ENCODE peak calls at places on chromosome 2, in four cellular contexts. I is HEK293T, E is WTC11, S is HepG2. N is an unnamed sample.

GRCh38 chr2:230998882-230999281 is 3.0 kb downstream of the SPATA3 start:
- DNase-seq in I (no peak), E (no peak), S (no peak), N (no peak)

GRCh38 chr2:122478108-122478507 is 722.7 kb downstream of the TSN start:
- DNase-seq in I (no peak), E (no peak), S (no peak), N (no peak)

GRCh38 chr2:147980940-147981339 is 39.6 kb downstream of the ORC4 start:
- DNase-seq in I (no peak), E (no peak), S (no peak), N (no peak)

GRCh38 chr2:96097951-96098823 is 18.2 kb downstream of the ADRA2B start:
- DNase-seq in I (no peak), E (peak), S (no peak), N (no peak)

GRCh38 chr2:170816499-170817246 is at the start of gene GAD1:
- DNase-seq in I (peak), E (peak), S (peak), N (peak)

GRCh38 chr2:23199115-23199918 is 185.7 kb upstream of the KLHL29 start:
- DNase-seq in I (peak), E (peak), S (peak), N (peak)

GRCh38 chr2:240557101-240557751 is 562 bp downstream of the ANKMY1 start:
- DNase-seq in I (no peak), E (no peak), S (no peak), N (no peak)

GRCh38 chr2:111534816-111535803 is 348.9 kb downstream of the ANAPC1 start:
- DNase-seq in I (no peak), E (no peak), S (peak), N (no peak)

GRCh38 chr2:139209586-139209985 is 429.4 kb upstream of the NXPH2 start:
- DNase-seq in I (no peak), E (no peak), S (no peak), N (no peak)

GRCh38 chr2:64212801-64213321 is 68.6 kb upstream of the PELI1 start:
- DNase-seq in I (no peak), E (no peak), S (no peak), N (peak)

GRCh38 chr2:101657787-101658186 is 39.7 kb upstream of the MAP4K4 start:
- DNase-seq in I (no peak), E (peak), S (no peak), N (no peak)

GRCh38 chr2:216188956-216189355 is 79.8 kb downstream of the XRCC5 start:
- DNase-seq in I (no peak), E (no peak), S (no peak), N (no peak)

GRCh38 chr2:85604568-85605339 is 2.3 kb upstream of the TMEM150A start:
- DNase-seq in I (no peak), E (no peak), S (no peak), N (no peak)

GRCh38 chr2:152426801-152427200 is 91.8 kb downstream of the FMNL2 start:
- DNase-seq in I (no peak), E (no peak), S (no peak), N (no peak)

GRCh38 chr2:206176886-206177285 is 17.2 kb downstream of the EEF1B2 start:
- DNase-seq in I (no peak), E (no peak), S (no peak), N (no peak)

GRCh38 chr2:241777167-241777685 is 604 bp downstream of the GAL3ST2 start:
- DNase-seq in I (no peak), E (no peak), S (no peak), N (no peak)

GRCh38 chr2:235541016-235541415 is 47.2 kb downstream of the AGAP1 start:
- DNase-seq in I (no peak), E (no peak), S (peak), N (no peak)
- TF ChIP-seq ELF4 in I (no peak), E (no peak), S (no peak), N (no peak)

DNA sequence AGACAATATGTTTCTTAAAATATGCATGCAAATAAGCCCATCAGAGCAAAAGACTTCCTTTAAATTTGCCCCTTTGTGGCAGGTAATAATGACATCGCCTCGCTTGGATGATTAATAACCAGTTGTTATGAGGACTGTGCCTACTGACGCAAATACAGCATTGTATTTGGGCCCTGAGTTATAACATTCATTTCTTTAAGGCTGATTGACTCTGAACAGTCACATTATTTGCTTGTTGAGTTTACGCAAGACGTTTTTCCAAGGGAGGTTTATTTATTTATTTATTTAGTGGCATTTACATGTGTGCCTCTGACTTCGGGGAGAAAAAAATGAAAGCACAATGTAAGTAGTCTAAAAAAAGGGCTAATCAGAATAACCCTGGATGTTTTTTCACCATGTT is 88.3 kb downstream of the SLC8A1 start:
- DNase-seq in I (no peak), E (no peak), S (no peak), N (no peak)
- TF ChIP-seq ELF4 in I (no peak), E (no peak), S (no peak), N (no peak)

GRCh38 chr2:176118606-176119370 is 2.2 kb downstream of the HOXD10 start:
- DNase-seq in I (no peak), E (peak), S (peak), N (peak)
- TF ChIP-seq ELF4 in I (no peak), E (no peak), S (no peak), N (no peak)

DNA sequence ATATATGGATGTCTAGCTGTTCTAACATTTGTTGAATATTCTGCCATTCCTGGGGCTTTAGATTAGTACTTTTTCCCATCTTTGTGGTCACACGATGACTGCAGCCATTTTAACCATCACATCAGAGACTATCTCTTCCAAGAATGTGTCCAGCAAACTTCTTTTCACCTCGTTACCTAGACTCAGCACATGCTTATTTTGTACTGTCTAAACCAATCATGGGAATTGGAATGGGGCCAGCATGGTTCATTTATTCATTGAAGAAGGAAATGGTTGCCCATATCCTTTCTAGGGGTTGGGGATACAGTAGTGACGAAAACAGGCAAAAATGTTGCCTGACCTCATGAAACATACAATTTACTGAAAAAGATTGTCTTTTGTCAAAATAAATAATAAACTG is 2.5 kb upstream of the VRK2 start:
- DNase-seq in I (no peak), E (no peak), S (no peak), N (no peak)
- TF ChIP-seq ELF4 in I (no peak), E (no peak), S (no peak), N (no peak)

GRCh38 chr2:177272765-177273164 is 8.2 kb upstream of the NFE2L2 start:
- DNase-seq in I (no peak), E (no peak), S (no peak), N (no peak)

GRCh38 chr2:177271981-177272666 is 7.6 kb upstream of the NFE2L2 start:
- DNase-seq in I (no peak), E (no peak), S (no peak), N (no peak)

GRCh38 chr2:177273456-177273855 is 8.9 kb upstream of the NFE2L2 start:
- DNase-seq in I (no peak), E (no peak), S (no peak), N (no peak)

GRCh38 chr2:177275671-177276070 is 11.1 kb upstream of the NFE2L2 start:
- DNase-seq in I (no peak), E (no peak), S (no peak), N (no peak)

DNA sequence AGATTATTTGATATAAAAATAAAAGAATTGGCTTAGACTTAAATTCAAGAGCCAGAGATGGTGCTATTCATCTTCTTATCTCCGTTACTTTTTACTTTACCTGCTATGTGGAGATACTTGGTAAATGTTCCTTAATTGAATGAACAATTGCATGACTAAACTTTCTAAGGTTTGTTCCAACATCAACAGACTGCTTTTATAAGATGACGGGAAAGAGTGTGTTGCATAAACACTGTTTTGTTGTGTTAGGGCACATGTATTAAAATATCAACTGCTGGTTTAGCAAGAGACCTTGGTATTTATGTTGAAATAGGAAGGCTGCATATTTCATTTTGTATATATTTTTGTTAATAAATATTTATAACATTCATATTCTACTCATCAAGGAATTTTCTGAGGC is 10.5 kb upstream of the NFE2L2 start:
- DNase-seq in I (no peak), E (no peak), S (no peak), N (no peak)
- TF ChIP-seq ELF4 in I (no peak), E (no peak), S (no peak), N (no peak)

GRCh38 chr2:9993490-9994165 is 42.1 kb downstream of the GRHL1 start:
- DNase-seq in I (no peak), E (no peak), S (no peak), N (no peak)
- TF ChIP-seq ELF4 in I (no peak), E (no peak), S (no peak), N (no peak)

DNA sequence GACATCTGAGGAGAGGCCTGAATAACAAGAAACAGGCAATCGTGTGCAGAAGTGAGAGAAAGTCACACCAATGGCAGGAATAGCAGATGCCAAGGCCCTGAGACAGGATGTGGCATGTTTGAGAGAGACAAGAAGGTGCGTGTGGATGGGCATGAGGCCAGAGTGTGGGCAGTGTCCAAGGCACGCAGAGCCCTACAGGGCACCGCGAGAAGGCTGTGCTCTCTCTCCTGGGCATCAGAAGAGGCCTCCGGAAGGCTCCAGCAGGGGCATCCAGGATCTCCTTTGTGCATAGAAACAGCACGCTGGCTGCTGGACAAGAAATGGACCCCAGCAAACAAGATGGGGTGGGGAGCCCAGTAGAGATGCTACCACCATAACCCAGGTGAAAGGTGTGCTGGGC is 239.0 kb upstream of the RAB6C start:
- DNase-seq in I (no peak), E (no peak), S (no peak), N (no peak)
- TF ChIP-seq ELF4 in I (no peak), E (no peak), S (no peak), N (no peak)

GRCh38 chr2:41926614-41927580 is 120.9 kb upstream of the PKDCC start:
- DNase-seq in I (no peak), E (no peak), S (no peak), N (no peak)
- TF ChIP-seq ELF4 in I (no peak), E (no peak), S (no peak), N (no peak)